ENCODE peak calls at places on chromosome 12, in four cellular contexts. A is K562, B is HepG2, C is GM12878. T is an unnamed sample.

GRCh38 chr12:79508622-79509021 is 182.1 kb downstream of the PAWR start:
- DNase-seq in A (no peak), B (no peak), C (no peak), T (no peak)

GRCh38 chr12:55728185-55728931 is 451 bp downstream of the CD63 start:
- DNase-seq in A (peak; percentile 75), B (no peak), C (no peak), T (no peak)

GRCh38 chr12:23564454-23564853 is 385.0 kb downstream of the SOX5 start:
- DNase-seq in A (no peak), B (no peak), C (no peak), T (no peak)

GRCh38 chr12:76864791-76865400 is 13.9 kb downstream of the CSRP2 start:
- DNase-seq in A (no peak), B (no peak), C (no peak), T (no peak)

GRCh38 chr12:12799163-12799920 is 13.8 kb upstream of the DDX47 start:
- DNase-seq in A (no peak), B (no peak), C (no peak), T (no peak)

GRCh38 chr12:11901687-11902524 is 168.8 kb upstream of the BCL2L14 start:
- DNase-seq in A (no peak), B (no peak), C (no peak), T (no peak)

GRCh38 chr12:1256285-1256684 is 265.3 kb downstream of the ERC1 start:
- DNase-seq in A (no peak), B (no peak), C (no peak), T (no peak)

GRCh38 chr12:104060791-104061190 is 3.5 kb upstream of the HCFC2 start:
- DNase-seq in A (no peak), B (no peak), C (no peak), T (no peak)

GRCh38 chr12:14981049-14981448 is 8.2 kb downstream of the PDE6H start:
- DNase-seq in A (no peak), B (no peak), C (no peak), T (no peak)

GRCh38 chr12:122265931-122266771 is at the start of gene VPS33A:
- DNase-seq in A (peak; percentile 95), B (peak; percentile 94), C (peak; percentile 91), T (peak; percentile 96)

GRCh38 chr12:33670284-33670683 is 230.7 kb upstream of the SYT10 start:
- DNase-seq in A (no peak), B (no peak), C (no peak), T (no peak)

GRCh38 chr12:103779410-103780092 is 61.5 kb downstream of the NT5DC3 start:
- DNase-seq in A (no peak), B (no peak), C (no peak), T (no peak)

GRCh38 chr12:24948816-24949722 is at the start of gene BCAT1:
- DNase-seq in A (peak; percentile 80), B (peak; percentile 61), C (no peak), T (peak; percentile 57)

GRCh38 chr12:89280833-89281533 is 71.3 kb downstream of the DUSP6 start:
- DNase-seq in A (no peak), B (no peak), C (no peak), T (no peak)

GRCh38 chr12:5746020-5746419 is 199.0 kb downstream of the ANO2 start:
- DNase-seq in A (no peak), B (no peak), C (no peak), T (no peak)

GRCh38 chr12:127728285-127728684 is 538.7 kb upstream of the TMEM132C start:
- DNase-seq in A (no peak), B (no peak), C (no peak), T (no peak)

GRCh38 chr12:39300799-39301198 is 142.1 kb downstream of the KIF21A start:
- DNase-seq in A (no peak), B (no peak), C (no peak), T (no peak)

GRCh38 chr12:125033296-125033695 is 31.9 kb upstream of the AACS start:
- DNase-seq in A (no peak), B (no peak), C (no peak), T (no peak)

GRCh38 chr12:78447373-78447772 is 417.2 kb upstream of the SYT1 start:
- DNase-seq in A (no peak), B (no peak), C (no peak), T (no peak)

GRCh38 chr12:14547571-14547970 is 20.1 kb downstream of the PLBD1 start:
- DNase-seq in A (no peak), B (no peak), C (no peak), T (no peak)

GRCh38 chr12:122835693-122836026 is 403 bp downstream of the HIP1R start:
- DNase-seq in A (peak; percentile 87), B (no peak), C (no peak), T (no peak)

GRCh38 chr12:4449862-4450222 is 4.2 kb upstream of the FGF6 start:
- DNase-seq in A (no peak), B (no peak), C (no peak), T (no peak)

GRCh38 chr12:85661461-85662208 is 174.6 kb downstream of the RASSF9 start:
- DNase-seq in A (no peak), B (no peak), C (no peak), T (no peak)

GRCh38 chr12:90585640-90586304 is 369.2 kb downstream of the CCER1 start:
- DNase-seq in A (no peak), B (no peak), C (no peak), T (no peak)

GRCh38 chr12:54350743-54351142 is 13.5 kb downstream of the GPR84 start:
- DNase-seq in A (no peak), B (no peak), C (no peak), T (no peak)
- H3K9ac ChIP-seq in A (no peak overlapping the region), B (no peak overlapping the region), C (no peak overlapping the region), T (no peak overlapping the region)

GRCh38 chr12:95796225-95796981 is 5.8 kb upstream of the NTN4 start:
- DNase-seq in A (no peak), B (peak; percentile 81), C (no peak), T (no peak)

GRCh38 chr12:95790912-95791849 is 617 bp upstream of the NTN4 start:
- DNase-seq in A (no peak), B (no peak), C (no peak), T (no peak)

GRCh38 chr12:95802482-95803264 is 12.1 kb upstream of the NTN4 start:
- DNase-seq in A (no peak), B (peak; percentile 85), C (no peak), T (no peak)

GRCh38 chr12:95796982-95797289 is 6.4 kb upstream of the NTN4 start:
- DNase-seq in A (no peak), B (no peak), C (no peak), T (no peak)
- TF ChIP-seq ATF2 in A (no peak), B (no peak), C (no peak), T (no peak)

DNA sequence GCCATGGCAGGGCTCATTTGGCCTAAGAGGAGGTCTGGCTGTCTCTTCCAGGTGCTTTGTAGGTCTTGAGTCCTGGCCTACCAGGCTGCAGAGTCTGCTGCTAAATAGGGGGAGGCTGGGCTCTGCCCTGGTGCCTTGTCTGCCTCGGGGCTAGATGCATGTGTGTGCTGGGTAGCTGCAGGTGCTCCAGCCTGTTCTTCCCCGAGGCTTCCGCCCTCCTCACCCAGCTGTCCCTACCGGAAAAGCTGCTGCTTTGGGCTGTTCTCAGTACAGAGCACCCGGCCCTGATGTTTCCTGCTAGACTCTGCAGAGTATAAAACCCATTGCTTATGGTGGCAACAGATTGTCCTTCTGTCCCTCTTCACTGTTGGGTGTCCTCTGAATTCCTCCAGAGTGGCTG is 37.7 kb downstream of the RAB35 start:
- DNase-seq in A (no peak), B (no peak), C (no peak), T (no peak)
- H3K9ac ChIP-seq in A (no peak overlapping the region), B (no peak overlapping the region), C (no peak overlapping the region), T (no peak overlapping the region)

DNA sequence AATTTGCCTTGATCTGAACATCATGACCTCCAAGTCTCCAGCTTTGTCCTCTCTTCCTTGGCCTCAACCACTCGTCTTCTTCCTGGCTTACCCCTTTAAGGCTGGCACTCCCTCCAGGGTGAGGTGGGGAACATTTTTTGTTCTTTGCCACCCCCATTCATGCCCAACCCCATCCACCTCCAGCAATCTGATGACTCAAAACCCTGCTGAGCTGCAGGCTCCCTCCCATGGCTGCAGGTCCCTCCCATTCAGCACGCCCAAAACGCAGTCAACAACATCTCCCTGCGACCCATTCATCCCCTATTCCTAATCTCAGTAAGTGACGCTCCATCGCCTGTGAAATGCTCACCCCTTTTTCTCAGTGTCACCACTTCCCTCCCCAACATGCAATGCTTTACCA is 138.8 kb upstream of the PRMT8 start:
- DNase-seq in A (no peak), B (no peak), C (no peak), T (no peak)
- TF ChIP-seq ATF2 in A (no peak), B (no peak), C (no peak), T (no peak)

DNA sequence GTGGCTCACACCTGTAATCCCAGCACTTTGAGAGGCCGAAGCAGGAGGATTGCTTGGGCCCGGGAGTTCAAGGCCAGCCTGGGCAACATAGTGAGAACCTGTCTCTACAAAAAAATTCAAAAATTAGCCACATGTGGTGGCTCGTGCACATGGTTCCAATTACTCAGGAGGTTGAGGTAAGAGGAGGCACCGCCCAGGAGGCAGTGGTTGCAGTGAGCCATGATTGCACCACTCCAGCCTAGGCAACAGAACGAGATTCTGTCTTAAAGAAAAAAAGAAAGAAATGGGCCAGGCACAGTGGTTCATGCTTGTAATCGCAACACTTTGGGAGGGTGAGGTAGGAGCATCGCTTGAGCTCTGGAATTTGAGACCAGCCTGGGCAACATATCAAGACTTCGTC is 33.5 kb downstream of the MAP1LC3B2 start:
- DNase-seq in A (no peak), B (no peak), C (no peak), T (no peak)
- H3K9ac ChIP-seq in A (no peak overlapping the region), B (no peak overlapping the region), C (no peak overlapping the region), T (no peak overlapping the region)

DNA sequence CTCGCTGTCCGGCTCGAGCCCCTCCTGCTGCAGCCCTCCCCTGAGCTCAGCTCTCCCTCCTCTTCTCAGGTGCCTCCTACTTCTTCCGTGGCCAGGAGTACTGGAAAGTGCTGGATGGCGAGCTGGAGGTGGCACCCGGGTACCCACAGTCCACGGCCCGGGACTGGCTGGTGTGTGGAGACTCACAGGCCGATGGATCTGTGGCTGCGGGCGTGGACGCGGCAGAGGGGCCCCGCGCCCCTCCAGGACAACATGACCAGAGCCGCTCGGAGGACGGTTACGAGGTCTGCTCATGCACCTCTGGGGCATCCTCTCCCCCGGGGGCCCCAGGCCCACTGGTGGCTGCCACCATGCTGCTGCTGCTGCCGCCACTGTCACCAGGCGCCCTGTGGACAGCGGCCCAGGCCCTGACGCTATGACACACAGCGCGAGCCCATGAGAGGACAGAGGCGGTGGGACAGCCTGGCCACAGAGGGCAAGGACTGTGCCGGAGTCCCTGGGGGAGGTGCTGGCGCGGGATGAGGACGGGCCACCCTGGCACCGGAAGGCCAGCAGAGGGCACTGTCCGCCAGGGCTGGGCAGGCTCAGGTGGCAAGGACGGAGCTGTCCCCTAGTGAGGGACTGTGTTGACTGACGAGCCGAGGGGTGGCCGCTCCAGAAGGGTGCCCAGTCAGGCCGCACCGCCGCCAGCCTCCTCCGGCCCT is 22.8 kb downstream of the MMP17 start:
- DNase-seq in A (no peak), B (no peak), C (no peak), T (no peak)
- TF ChIP-seq ATF2 in A (no peak), B (no peak), C (no peak), T (no peak)

DNA sequence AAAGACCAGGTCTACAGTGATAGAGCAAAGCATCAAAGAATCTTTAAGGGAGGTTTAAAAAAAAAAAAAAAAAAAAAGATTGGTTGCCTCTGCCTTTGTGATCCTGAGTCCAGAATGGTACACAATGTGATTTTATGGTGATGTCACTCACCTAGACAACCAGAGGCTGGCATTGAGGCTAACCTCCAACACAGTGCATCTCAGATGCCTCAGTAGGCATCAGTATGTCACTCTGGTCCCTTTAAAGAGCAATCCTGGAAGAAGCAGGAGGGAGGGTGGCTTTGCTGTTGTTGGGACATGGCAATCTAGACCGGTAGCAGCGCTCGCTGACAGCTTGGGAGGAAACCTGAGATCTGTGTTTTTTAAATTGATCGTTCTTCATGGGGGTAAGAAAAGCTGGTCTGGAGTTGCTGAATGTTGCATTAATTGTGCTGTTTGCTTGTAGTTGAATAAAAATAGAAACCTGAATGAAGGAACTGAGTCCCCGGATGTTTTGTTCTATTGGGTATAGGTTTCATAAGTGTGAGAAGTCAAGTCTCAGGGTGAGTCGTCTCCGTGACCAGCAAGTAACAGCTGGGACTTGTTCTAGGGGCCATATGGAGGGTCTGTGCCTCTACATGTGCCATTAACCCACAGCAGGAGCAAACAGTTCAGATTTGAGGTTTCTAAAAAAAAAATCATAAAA is 9.3 kb downstream of the PEBP1 start:
- DNase-seq in A (no peak), B (no peak), C (no peak), T (no peak)
- H3K9ac ChIP-seq in A (no peak overlapping the region), B (no peak overlapping the region), C (no peak overlapping the region), T (no peak overlapping the region)

T was measured in H1.